ENCODE peak calls at places on chromosome 12, in nine cellular contexts. N is H9; U is cardiac muscle cell; M is heart right ventricle; A is CD8-positive, alpha-beta memory T cell; Z is esophagus squamous epithelium; C is naive thymus-derived CD4-positive, alpha-beta T cell; S is iPS DF 6.9; R is right lobe of liver. T is an unnamed sample.
A peak's percentile ranks its signal among the peaks of the same experiment; 100 is the strongest.

GRCh38 chr12:46005823-46006222 is 15.4 kb upstream of the SCAF11 start:
- DNase-seq in N (no peak), U (no peak), M (no peak), A (no peak), Z (no peak), C (no peak), S (no peak), R (no peak), T (no peak)

GRCh38 chr12:106918746-106919145 is 37.0 kb upstream of the TMEM263 start:
- DNase-seq in N (peak; percentile 67), U (peak; percentile 67), M (no peak), A (no peak), Z (no peak), C (no peak), S (peak; percentile 58), R (no peak), T (peak; percentile 58)

GRCh38 chr12:52197371-52198231 is 5.8 kb upstream of the KRT80 start:
- DNase-seq in N (no peak), U (no peak), M (no peak), A (no peak), Z (no peak), C (no peak), S (no peak), R (no peak), T (no peak)

GRCh38 chr12:105977256-105978051 is 161.3 kb downstream of the NUAK1 start:
- DNase-seq in N (no peak), U (no peak), M (no peak), A (no peak), Z (no peak), C (no peak), S (no peak), R (no peak), T (no peak)

GRCh38 chr12:32875990-32876389 is 20.6 kb downstream of the PKP2 start:
- DNase-seq in N (no peak), U (no peak), M (no peak), A (no peak), Z (no peak), C (no peak), S (no peak), R (no peak), T (no peak)

GRCh38 chr12:127296591-127296990 is 970.4 kb upstream of the TMEM132C start:
- DNase-seq in N (no peak), U (peak; percentile 92), M (no peak), A (no peak), Z (no peak), C (no peak), S (no peak), R (no peak), T (no peak)

GRCh38 chr12:27616356-27617150 is 79.7 kb upstream of the REP15 start:
- DNase-seq in N (no peak), U (no peak), M (no peak), A (no peak), Z (no peak), C (no peak), S (no peak), R (no peak), T (no peak)

GRCh38 chr12:79935624-79936040 is 735 bp upstream of the PPP1R12A start:
- DNase-seq in N (no peak), U (peak; percentile 44), M (no peak), A (no peak), Z (no peak), C (no peak), S (no peak), R (no peak), T (no peak)

GRCh38 chr12:92244036-92244435 is 98.4 kb upstream of the BTG1 start:
- DNase-seq in N (no peak), U (peak; percentile 8), M (peak; percentile 60), A (no peak), Z (no peak), C (no peak), S (no peak), R (no peak), T (no peak)

GRCh38 chr12:81758421-81759214 is 532 bp downstream of the PPFIA2 start:
- DNase-seq in N (peak; percentile 69), U (peak; percentile 47), M (peak; percentile 14), A (no peak), Z (no peak), C (no peak), S (no peak), R (peak; percentile 16), T (peak; percentile 63)

GRCh38 chr12:113647048-113647447 is 175.4 kb upstream of the LHX5 start:
- DNase-seq in N (no peak), U (no peak), M (no peak), A (no peak), Z (no peak), C (no peak), S (no peak), R (no peak), T (peak; percentile 26)

GRCh38 chr12:2691001-2691339 is 103.8 kb upstream of the FKBP4 start:
- DNase-seq in N (peak; percentile 82), U (peak; percentile 30), M (no peak), A (peak; percentile 49), Z (no peak), C (peak; percentile 36), S (no peak), R (no peak), T (no peak)

GRCh38 chr12:20578142-20578541 is 117.0 kb upstream of the SLCO1C1 start:
- DNase-seq in N (no peak), U (no peak), M (no peak), A (no peak), Z (no peak), C (no peak), S (no peak), R (no peak), T (no peak)

GRCh38 chr12:104670439-104671406 is 214.0 kb downstream of the CHST11 start:
- DNase-seq in N (no peak), U (no peak), M (no peak), A (no peak), Z (no peak), C (no peak), S (no peak), R (no peak), T (no peak)

GRCh38 chr12:91565246-91565645 is 382.6 kb upstream of the DCN start:
- DNase-seq in N (no peak), U (no peak), M (no peak), A (no peak), Z (no peak), C (no peak), S (no peak), R (no peak), T (peak; percentile 37)

GRCh38 chr12:6532051-6532926 is 2.0 kb upstream of the GAPDH start:
- DNase-seq in N (peak; percentile 90), U (peak; percentile 69), M (no peak), A (peak; percentile 75), Z (no peak), C (peak; percentile 60), S (no peak), R (peak; percentile 62), T (peak; percentile 60)

GRCh38 chr12:6528539-6529235 is 5.6 kb upstream of the GAPDH start:
- DNase-seq in N (no peak), U (no peak), M (no peak), A (no peak), Z (no peak), C (no peak), S (no peak), R (no peak), T (no peak)

GRCh38 chr12:6532927-6533652 is 1.2 kb upstream of the GAPDH start:
- DNase-seq in N (peak; percentile 91), U (peak; percentile 80), M (peak; percentile 71), A (no peak), Z (no peak), C (no peak), S (no peak), R (peak; percentile 82), T (peak; percentile 91)

GRCh38 chr12:6529291-6529737 is 5.0 kb upstream of the GAPDH start:
- DNase-seq in N (no peak), U (no peak), M (no peak), A (no peak), Z (no peak), C (no peak), S (no peak), R (no peak), T (no peak)

GRCh38 chr12:6530576-6531260 is 3.6 kb upstream of the GAPDH start:
- DNase-seq in N (no peak), U (no peak), M (no peak), A (no peak), Z (no peak), C (no peak), S (no peak), R (no peak), T (no peak)
- H3K27ac ChIP-seq in N (no peak overlapping the region), U (peak overlapping the region; percentile 84), M (peak overlapping the region; percentile 99), A (no peak overlapping the region), Z (no peak overlapping the region), C (no peak overlapping the region), S (no peak overlapping the region), R (no peak overlapping the region), T (no peak overlapping the region)

GRCh38 chr12:120993496-120993895 is 15.2 kb downstream of the HNF1A start:
- DNase-seq in N (no peak), U (no peak), M (no peak), A (no peak), Z (no peak), C (no peak), S (no peak), R (no peak), T (no peak)
- H3K9me3 ChIP-seq in N (no peaks in the 10 kb centered on the region), U (no peaks in the 10 kb centered on the region), M (no peaks in the 10 kb centered on the region), A (no peaks in the 10 kb centered on the region), Z (no peaks in the 10 kb centered on the region), C (no peaks in the 10 kb centered on the region), S (no peaks in the 10 kb centered on the region), R (no peaks in the 10 kb centered on the region), T (no peaks in the 10 kb centered on the region)

DNA sequence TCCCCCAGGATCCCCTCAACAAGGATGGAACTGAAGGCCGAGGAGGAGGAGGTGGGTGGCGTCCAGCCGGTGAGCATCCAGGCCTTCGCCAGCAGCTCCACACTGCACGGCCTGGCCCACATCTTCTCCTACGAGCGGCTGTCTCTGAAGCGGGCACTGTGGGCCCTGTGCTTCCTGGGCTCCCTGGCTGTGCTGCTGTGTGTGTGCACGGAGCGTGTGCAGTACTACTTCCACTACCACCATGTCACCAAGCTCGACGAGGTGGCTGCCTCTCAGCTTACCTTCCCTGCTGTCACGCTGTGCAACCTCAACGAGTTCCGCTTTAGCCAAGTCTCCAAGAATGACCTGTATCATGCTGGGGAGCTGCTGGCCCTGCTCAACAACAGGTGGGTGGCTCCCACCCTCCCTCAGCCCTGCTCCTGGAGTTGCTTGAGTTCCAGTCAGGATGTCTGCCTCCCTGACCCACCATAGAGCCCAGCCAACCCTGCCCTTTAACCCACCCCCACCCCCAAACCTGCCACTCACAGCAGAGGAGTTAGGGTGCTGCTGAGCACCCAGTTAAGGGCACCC is 1.4 kb downstream of the ASIC1 start:
- DNase-seq in N (no peak), U (no peak), M (no peak), A (no peak), Z (no peak), C (no peak), S (no peak), R (no peak), T (no peak)
- H3K27me3 ChIP-seq in N (peaks cover 35% of the 10 kb centered on the region), U (peaks cover 27% of the 10 kb centered on the region), M (no peaks in the 10 kb centered on the region), A (peaks cover 12% of the 10 kb centered on the region), Z (no peaks in the 10 kb centered on the region), C (no peaks in the 10 kb centered on the region), S (peaks cover 31% of the 10 kb centered on the region), R (no peaks in the 10 kb centered on the region), T (peaks cover 4% of the 10 kb centered on the region)

DNA sequence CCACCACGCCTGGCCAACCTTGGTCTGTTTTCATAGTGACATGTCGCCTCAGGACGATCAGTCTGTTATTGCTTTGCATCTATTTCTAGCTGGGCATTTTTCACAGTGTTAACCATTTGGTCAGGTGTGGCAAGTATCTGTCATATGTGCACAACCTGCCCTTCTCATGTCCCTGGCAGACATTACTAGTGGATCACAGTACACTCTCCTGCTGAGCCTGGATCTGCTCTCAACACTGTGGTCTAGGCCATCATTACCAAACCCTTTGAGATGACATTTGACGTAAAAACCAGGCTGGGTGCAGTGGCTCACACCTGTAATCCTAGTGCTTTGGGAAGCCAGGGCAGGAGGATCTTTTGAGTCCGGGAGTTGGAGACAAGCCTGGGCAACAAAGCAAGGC is 29.4 kb upstream of the NOS1 start:
- DNase-seq in N (no peak), U (no peak), M (no peak), A (no peak), Z (no peak), C (no peak), S (no peak), R (no peak), T (no peak)
- H3K27ac ChIP-seq in N (no peak overlapping the region), U (no peak overlapping the region), M (no peak overlapping the region), A (no peak overlapping the region), Z (no peak overlapping the region), C (no peak overlapping the region), S (no peak overlapping the region), R (no peak overlapping the region), T (no peak overlapping the region)

T was measured in SJCRH30.